ENCODE peak calls at places on chromosome 14, in six cellular contexts. One of them, this sample, is unnamed. For H3K27me3, the result is how much of the 10 kb centered on the place peaks cover.

GRCh38 chr14:25394356-25394755 is 344.4 kb upstream of the STXBP6 start:
- DNase-seq in HepG2: no peak
- DNase-seq in GM12878: no peak
- DNase-seq in SK-N-SH: no peak
- DNase-seq in K562: no peak
- DNase-seq in H1: no peak
- DNase-seq in this sample: no peak

GRCh38 chr14:32354716-32355115 is 25.6 kb downstream of the AKAP6 start:
- DNase-seq in HepG2: peak
- DNase-seq in GM12878: no peak
- DNase-seq in SK-N-SH: no peak
- DNase-seq in K562: no peak
- DNase-seq in H1: no peak
- DNase-seq in this sample: no peak

GRCh38 chr14:34201909-34202622 is 251.2 kb upstream of the EGLN3 start:
- DNase-seq in HepG2: no peak
- DNase-seq in GM12878: no peak
- DNase-seq in SK-N-SH: no peak
- DNase-seq in K562: no peak
- DNase-seq in H1: no peak
- DNase-seq in this sample: no peak

GRCh38 chr14:51889851-51890250 is 29.4 kb downstream of the GNG2 start:
- DNase-seq in HepG2: no peak
- DNase-seq in GM12878: no peak
- DNase-seq in SK-N-SH: no peak
- DNase-seq in K562: no peak
- DNase-seq in H1: no peak
- DNase-seq in this sample: no peak

GRCh38 chr14:69151458-69152180 is 1.3 kb downstream of the DCAF5 start:
- DNase-seq in HepG2: peak
- DNase-seq in GM12878: no peak
- DNase-seq in SK-N-SH: peak
- DNase-seq in K562: peak
- DNase-seq in H1: peak
- DNase-seq in this sample: peak

GRCh38 chr14:50816419-50817047 is 14.4 kb downstream of the NIN start:
- DNase-seq in HepG2: peak
- DNase-seq in GM12878: no peak
- DNase-seq in SK-N-SH: no peak
- DNase-seq in K562: no peak
- DNase-seq in H1: no peak
- DNase-seq in this sample: no peak

GRCh38 chr14:57378661-57379060 is 11.7 kb upstream of the NAA30 start:
- DNase-seq in HepG2: no peak
- DNase-seq in GM12878: no peak
- DNase-seq in SK-N-SH: no peak
- DNase-seq in K562: no peak
- DNase-seq in H1: no peak
- DNase-seq in this sample: no peak

GRCh38 chr14:21267431-21267845 is 1.8 kb downstream of the HNRNPC start:
- DNase-seq in HepG2: no peak
- DNase-seq in GM12878: no peak
- DNase-seq in SK-N-SH: no peak
- DNase-seq in K562: no peak
- DNase-seq in H1: no peak
- DNase-seq in this sample: no peak

GRCh38 chr14:96648506-96649326 is 146.5 kb downstream of the PAPOLA start:
- DNase-seq in HepG2: no peak
- DNase-seq in GM12878: no peak
- DNase-seq in SK-N-SH: no peak
- DNase-seq in K562: no peak
- DNase-seq in H1: no peak
- DNase-seq in this sample: no peak

GRCh38 chr14:85358136-85358785 is 171.7 kb upstream of the FLRT2 start:
- DNase-seq in HepG2: no peak
- DNase-seq in GM12878: no peak
- DNase-seq in SK-N-SH: no peak
- DNase-seq in K562: no peak
- DNase-seq in H1: no peak
- DNase-seq in this sample: no peak

GRCh38 chr14:101040538-101041442 is 137.3 kb upstream of the RTL1 start:
- DNase-seq in HepG2: peak
- DNase-seq in GM12878: no peak
- DNase-seq in SK-N-SH: no peak
- DNase-seq in K562: no peak
- DNase-seq in H1: no peak
- DNase-seq in this sample: no peak

GRCh38 chr14:35557221-35557747 is 23.3 kb downstream of the INSM2 start:
- DNase-seq in HepG2: no peak
- DNase-seq in GM12878: no peak
- DNase-seq in SK-N-SH: peak
- DNase-seq in K562: no peak
- DNase-seq in H1: no peak
- DNase-seq in this sample: no peak

GRCh38 chr14:102020058-102020971 is 55.9 kb downstream of the DYNC1H1 start:
- DNase-seq in HepG2: no peak
- DNase-seq in GM12878: no peak
- DNase-seq in SK-N-SH: no peak
- DNase-seq in K562: no peak
- DNase-seq in H1: no peak
- DNase-seq in this sample: peak

GRCh38 chr14:32414808-32415255 is 85.7 kb downstream of the AKAP6 start:
- DNase-seq in HepG2: no peak
- DNase-seq in GM12878: no peak
- DNase-seq in SK-N-SH: no peak
- DNase-seq in K562: no peak
- DNase-seq in H1: no peak
- DNase-seq in this sample: no peak

GRCh38 chr14:56185991-56186390 is 67.8 kb downstream of the PELI2 start:
- DNase-seq in HepG2: no peak
- DNase-seq in GM12878: no peak
- DNase-seq in SK-N-SH: no peak
- DNase-seq in K562: no peak
- DNase-seq in H1: no peak
- DNase-seq in this sample: no peak

GRCh38 chr14:20714593-20715250 is 26.2 kb downstream of the ANG start:
- DNase-seq in HepG2: no peak
- DNase-seq in GM12878: no peak
- DNase-seq in SK-N-SH: no peak
- DNase-seq in K562: no peak
- DNase-seq in H1: no peak
- DNase-seq in this sample: peak

GRCh38 chr14:29709490-29709889 is 218.2 kb downstream of the PRKD1 start:
- DNase-seq in HepG2: no peak
- DNase-seq in GM12878: no peak
- DNase-seq in SK-N-SH: no peak
- DNase-seq in K562: no peak
- DNase-seq in H1: no peak
- DNase-seq in this sample: no peak

GRCh38 chr14:56807586-56808168 is 2.6 kb downstream of the OTX2 start:
- DNase-seq in HepG2: no peak
- DNase-seq in GM12878: no peak
- DNase-seq in SK-N-SH: no peak
- DNase-seq in K562: no peak
- DNase-seq in H1: no peak
- DNase-seq in this sample: no peak

GRCh38 chr14:70033561-70033960 is 154.3 kb downstream of the SMOC1 start:
- DNase-seq in HepG2: no peak
- DNase-seq in GM12878: no peak
- DNase-seq in SK-N-SH: no peak
- DNase-seq in K562: no peak
- DNase-seq in H1: no peak
- DNase-seq in this sample: no peak

GRCh38 chr14:92538412-92539017 is 24.9 kb downstream of the RIN3 start:
- DNase-seq in HepG2: no peak
- DNase-seq in GM12878: peak
- DNase-seq in SK-N-SH: no peak
- DNase-seq in K562: no peak
- DNase-seq in H1: no peak
- DNase-seq in this sample: no peak

GRCh38 chr14:100361626-100362025 is 38.5 kb downstream of the SLC25A47 start:
- DNase-seq in HepG2: no peak
- DNase-seq in GM12878: no peak
- DNase-seq in SK-N-SH: no peak
- DNase-seq in K562: no peak
- DNase-seq in H1: no peak
- DNase-seq in this sample: no peak

GRCh38 chr14:20434701-20435453 is 1.1 kb downstream of the KLHL33 start:
- DNase-seq in HepG2: no peak
- DNase-seq in GM12878: no peak
- DNase-seq in SK-N-SH: no peak
- DNase-seq in K562: no peak
- DNase-seq in H1: no peak
- DNase-seq in this sample: no peak

DNA sequence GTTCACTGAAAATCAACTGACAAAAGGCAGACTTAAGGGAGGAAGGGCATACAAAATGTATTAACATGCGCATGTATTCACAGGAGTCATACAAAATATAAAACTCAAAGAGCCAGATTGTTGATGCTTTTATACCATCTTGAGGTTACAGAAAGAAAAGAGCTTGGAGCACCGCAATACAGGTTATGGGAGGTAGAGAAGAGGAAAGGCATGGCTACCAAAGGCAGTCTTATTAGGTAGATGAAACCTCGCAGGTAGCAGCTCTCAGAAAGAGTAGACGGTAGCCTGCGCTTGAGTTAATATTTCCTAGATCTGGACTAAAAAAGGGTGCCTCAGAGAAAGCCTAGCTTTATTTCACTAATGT is 69.0 kb upstream of the DHRS4 start:
- DNase-seq in HepG2: no peak
- DNase-seq in GM12878: no peak
- DNase-seq in SK-N-SH: no peak
- DNase-seq in K562: no peak
- DNase-seq in H1: no peak
- DNase-seq in this sample: no peak
- TF ChIP-seq GABPA in HepG2: no peak
- TF ChIP-seq GABPA in GM12878: no peak
- TF ChIP-seq GABPA in SK-N-SH: no peak
- TF ChIP-seq GABPA in K562: no peak
- TF ChIP-seq GABPA in H1: no peak
- TF ChIP-seq GABPA in this sample: no peak

GRCh38 chr14:103909531-103910261 is 18.6 kb upstream of the TDRD9 start:
- DNase-seq in HepG2: no peak
- DNase-seq in GM12878: no peak
- DNase-seq in SK-N-SH: no peak
- DNase-seq in K562: no peak
- DNase-seq in H1: no peak
- DNase-seq in this sample: no peak

GRCh38 chr14:103910984-103911383 is 17.3 kb upstream of the TDRD9 start:
- DNase-seq in HepG2: no peak
- DNase-seq in GM12878: no peak
- DNase-seq in SK-N-SH: no peak
- DNase-seq in K562: no peak
- DNase-seq in H1: no peak
- DNase-seq in this sample: no peak

GRCh38 chr14:103905861-103906456 is 22.3 kb upstream of the TDRD9 start:
- DNase-seq in HepG2: no peak
- DNase-seq in GM12878: no peak
- DNase-seq in SK-N-SH: peak
- DNase-seq in K562: no peak
- DNase-seq in H1: peak
- DNase-seq in this sample: no peak

GRCh38 chr14:103908580-103908979 is 19.7 kb upstream of the TDRD9 start:
- DNase-seq in HepG2: no peak
- DNase-seq in GM12878: no peak
- DNase-seq in SK-N-SH: no peak
- DNase-seq in K562: no peak
- DNase-seq in H1: no peak
- DNase-seq in this sample: no peak

DNA sequence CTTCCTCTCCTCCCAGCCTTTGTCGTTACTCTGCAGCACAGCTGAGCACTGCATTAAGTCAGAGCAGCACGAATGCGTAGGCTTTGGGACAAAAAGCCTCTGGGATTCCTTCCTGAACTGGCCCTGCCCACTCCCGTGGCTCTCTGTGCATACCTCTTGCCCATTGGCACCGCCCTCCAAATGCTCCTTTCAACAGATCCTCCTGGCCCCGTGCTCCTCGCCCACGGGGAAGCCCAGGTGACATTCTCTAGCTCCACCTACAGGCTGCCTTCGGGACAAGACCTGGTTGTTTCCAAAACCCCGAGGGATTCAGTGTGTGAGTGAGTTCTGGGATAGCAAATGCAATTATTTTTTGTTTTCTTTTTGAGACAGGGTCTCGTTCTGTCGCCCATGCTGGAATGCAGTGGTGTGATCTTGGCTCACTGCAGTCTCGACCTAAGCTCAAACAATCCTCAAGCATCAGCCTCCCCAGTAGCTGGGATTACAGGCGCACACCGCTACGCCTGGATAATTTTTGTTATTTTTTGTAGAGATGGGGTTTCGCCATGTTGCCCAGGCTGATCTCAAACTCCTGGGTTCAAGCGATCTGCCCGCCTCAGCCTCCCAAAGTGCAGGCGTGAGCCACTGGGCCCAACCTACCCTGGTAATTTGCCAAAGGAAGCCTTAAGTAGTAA is 17.9 kb upstream of the TDRD9 start:
- DNase-seq in HepG2: peak
- DNase-seq in GM12878: peak
- DNase-seq in SK-N-SH: peak
- DNase-seq in K562: peak
- DNase-seq in H1: peak
- DNase-seq in this sample: peak
- TF ChIP-seq POLR2AphosphoS5 in HepG2: no peak
- TF ChIP-seq POLR2AphosphoS5 in GM12878: no peak
- TF ChIP-seq POLR2AphosphoS5 in SK-N-SH: peak
- TF ChIP-seq POLR2AphosphoS5 in K562: no peak
- TF ChIP-seq POLR2AphosphoS5 in H1: peak
- TF ChIP-seq POLR2AphosphoS5 in this sample: no peak

GRCh38 chr14:74249433-74250375 is 10.5 kb downstream of the VSX2 start:
- DNase-seq in HepG2: peak
- DNase-seq in GM12878: no peak
- DNase-seq in SK-N-SH: no peak
- DNase-seq in K562: no peak
- DNase-seq in H1: no peak
- DNase-seq in this sample: no peak
- H3K27me3 ChIP-seq in HepG2: under half
- H3K27me3 ChIP-seq in GM12878: under half
- H3K27me3 ChIP-seq in SK-N-SH: under half
- H3K27me3 ChIP-seq in K562: under half
- H3K27me3 ChIP-seq in H1: under half
- H3K27me3 ChIP-seq in this sample: under half

DNA sequence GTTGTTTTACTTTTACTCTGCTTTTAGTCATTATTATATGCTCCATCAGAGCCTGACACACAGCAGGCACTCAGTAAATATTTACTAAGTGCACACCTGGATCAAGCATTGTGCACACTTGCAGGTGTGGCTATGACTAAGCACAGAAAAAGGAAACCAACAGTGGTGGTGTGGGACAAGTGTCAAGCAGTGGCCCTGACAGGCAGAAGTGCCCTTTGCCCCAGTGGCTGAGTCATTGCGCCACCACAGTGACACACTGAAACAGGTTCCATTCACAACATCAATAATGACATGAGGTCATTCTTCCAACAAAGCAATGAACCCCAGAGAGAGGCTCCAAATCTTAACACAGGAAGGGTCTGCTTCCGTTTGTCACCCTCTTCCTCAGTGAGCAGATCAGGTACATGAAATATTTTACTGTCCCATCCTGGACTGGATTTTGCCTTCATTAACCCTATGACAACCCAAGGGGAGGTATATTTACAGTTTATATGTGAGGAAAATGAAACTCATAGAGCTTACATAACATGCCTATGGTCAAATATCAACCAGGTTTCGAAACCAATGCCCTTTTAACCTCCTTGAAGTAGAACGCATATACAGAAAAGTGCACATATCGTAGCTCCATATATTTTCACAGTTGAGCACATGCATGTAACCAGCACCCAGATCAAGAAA is 82.6 kb upstream of the GTF2A1 start:
- DNase-seq in HepG2: peak
- DNase-seq in GM12878: peak
- DNase-seq in SK-N-SH: no peak
- DNase-seq in K562: peak
- DNase-seq in H1: no peak
- DNase-seq in this sample: peak
- TF ChIP-seq GABPA in HepG2: no peak
- TF ChIP-seq GABPA in GM12878: peak
- TF ChIP-seq GABPA in SK-N-SH: no peak
- TF ChIP-seq GABPA in K562: no peak
- TF ChIP-seq GABPA in H1: no peak
- TF ChIP-seq GABPA in this sample: no peak